ENCODE peak calls at places on chromosomes 5 and 9, in five cellular contexts. E, K, V, C and T are unnamed samples.

GRCh38 chr5:181205735-181206401 is 872 bp upstream of the TRIM7 start:
- DNase-seq in E (no peak), K (no peak), V (no peak), C (peak), T (no peak)

GRCh38 chr9:33024126-33024965 is 727 bp upstream of the DNAJA1 start:
- DNase-seq in E (no peak), K (no peak), V (peak), C (peak), T (peak)

GRCh38 chr5:79992891-79993290 is 1.8 kb upstream of the MTX3 start:
- DNase-seq in E (no peak), K (no peak), V (no peak), C (no peak), T (no peak)

GRCh38 chr5:158506648-158507047 is 593.1 kb downstream of the EBF1 start:
- DNase-seq in E (no peak), K (no peak), V (no peak), C (no peak), T (no peak)

GRCh38 chr9:130938652-130939404 is at the start of gene FIBCD1:
- DNase-seq in E (peak), K (peak), V (peak), C (peak), T (peak)

GRCh38 chr5:115858396-115858795 is 16.7 kb downstream of the AP3S1 start:
- DNase-seq in E (no peak), K (no peak), V (no peak), C (no peak), T (no peak)

GRCh38 chr9:131835132-131835910 is 95.4 kb upstream of the RAPGEF1 start:
- DNase-seq in E (no peak), K (no peak), V (no peak), C (no peak), T (no peak)

GRCh38 chr9:35470894-35471293 is 19.0 kb upstream of the RUSC2 start:
- DNase-seq in E (no peak), K (no peak), V (no peak), C (peak), T (no peak)

GRCh38 chr9:72856985-72857631 is 95.7 kb downstream of the ALDH1A1 start:
- DNase-seq in E (peak), K (no peak), V (no peak), C (peak), T (no peak)

GRCh38 chr9:111038336-111039202 is at the start of gene LPAR1:
- DNase-seq in E (peak), K (peak), V (peak), C (peak), T (no peak)

GRCh38 chr5:93452255-93452654 is 128.8 kb downstream of the NR2F1-AS1 start:
- DNase-seq in E (no peak), K (no peak), V (no peak), C (no peak), T (no peak)

GRCh38 chr5:146475190-146475801 is 28.2 kb downstream of the TCERG1 start:
- DNase-seq in E (peak), K (no peak), V (no peak), C (no peak), T (no peak)

GRCh38 chr9:114745108-114745848 is 60.6 kb downstream of the TNFSF15 start:
- DNase-seq in E (no peak), K (no peak), V (no peak), C (no peak), T (no peak)

GRCh38 chr9:112112941-112113399 is 62.1 kb downstream of the SUSD1 start:
- DNase-seq in E (no peak), K (peak), V (no peak), C (peak), T (no peak)

GRCh38 chr5:78634634-78635033 is 13.9 kb downstream of the LHFPL2 start:
- DNase-seq in E (no peak), K (no peak), V (no peak), C (no peak), T (no peak)

GRCh38 chr9:70257991-70258691 is 637 bp upstream of the SMC5 start:
- DNase-seq in E (peak), K (peak), V (no peak), C (peak), T (no peak)

GRCh38 chr9:131411719-131412681 is 18.1 kb downstream of the PRRC2B start:
- DNase-seq in E (no peak), K (no peak), V (no peak), C (no peak), T (no peak)

GRCh38 chr5:98179791-98180755 is 593.4 kb upstream of the RGMB start:
- DNase-seq in E (no peak), K (no peak), V (no peak), C (no peak), T (no peak)

GRCh38 chr5:657570-657969 is 35.6 kb downstream of the TPPP start:
- DNase-seq in E (no peak), K (no peak), V (no peak), C (peak), T (no peak)

GRCh38 chr9:132214027-132214622 is 52.3 kb downstream of the NTNG2 start:
- DNase-seq in E (peak), K (no peak), V (no peak), C (peak), T (no peak)

GRCh38 chr9:99044827-99045226 is 60.1 kb upstream of the TGFBR1 start:
- DNase-seq in E (no peak), K (no peak), V (no peak), C (no peak), T (no peak)

GRCh38 chr9:136570191-136570845 is 24.5 kb upstream of the NOTCH1 start:
- DNase-seq in E (no peak), K (no peak), V (no peak), C (no peak), T (no peak)

GRCh38 chr5:64269164-64269563 is 103.5 kb downstream of the RNF180 start:
- DNase-seq in E (no peak), K (no peak), V (no peak), C (no peak), T (no peak)

GRCh38 chr5:142961435-142962171 is 191.4 kb downstream of the ARHGAP26 start:
- DNase-seq in E (no peak), K (no peak), V (no peak), C (no peak), T (no peak)

GRCh38 chr9:93306081-93306480 is 122.1 kb downstream of the WNK2 start:
- DNase-seq in E (no peak), K (no peak), V (no peak), C (no peak), T (no peak)

GRCh38 chr5:179762079-179762780 is 29.6 kb downstream of the MAML1 start:
- DNase-seq in E (no peak), K (no peak), V (peak), C (no peak), T (peak)

GRCh38 chr5:5795074-5795779 is 372.8 kb downstream of the ICE1 start:
- DNase-seq in E (no peak), K (no peak), V (no peak), C (no peak), T (no peak)

GRCh38 chr9:112043423-112043822 is 131.7 kb downstream of the SUSD1 start:
- DNase-seq in E (no peak), K (no peak), V (no peak), C (no peak), T (no peak)

GRCh38 chr5:42595597-42595996 is 161.0 kb upstream of the CCDC152 start:
- DNase-seq in E (no peak), K (no peak), V (no peak), C (no peak), T (no peak)

GRCh38 chr5:39148983-39149534 is 70.3 kb downstream of the FYB1 start:
- DNase-seq in E (no peak), K (no peak), V (no peak), C (peak), T (no peak)

GRCh38 chr9:125706661-125707539 is at the start of gene MAPKAP1:
- DNase-seq in E (peak), K (peak), V (peak), C (peak), T (peak)

GRCh38 chr5:176844706-176845391 is 34.5 kb downstream of the UNC5A start:
- DNase-seq in E (no peak), K (no peak), V (no peak), C (peak), T (no peak)

GRCh38 chr5:96922452-96923244 is 13.2 kb upstream of the LNPEP start:
- DNase-seq in E (no peak), K (no peak), V (no peak), C (no peak), T (no peak)

GRCh38 chr5:86909896-86910295 is 292.2 kb downstream of the COX7C start:
- DNase-seq in E (no peak), K (no peak), V (no peak), C (peak), T (no peak)

GRCh38 chr5:175356428-175356827 is 87.6 kb downstream of the DRD1 start:
- DNase-seq in E (no peak), K (no peak), V (no peak), C (no peak), T (no peak)

GRCh38 chr5:34580983-34581382 is 75.1 kb upstream of the RAI14 start:
- DNase-seq in E (no peak), K (no peak), V (no peak), C (no peak), T (no peak)

GRCh38 chr5:90399251-90399650 is 10.3 kb downstream of the CETN3 start:
- DNase-seq in E (no peak), K (no peak), V (no peak), C (no peak), T (no peak)

GRCh38 chr5:149372932-149373331 is 6.2 kb downstream of the IL17B start:
- DNase-seq in E (no peak), K (no peak), V (no peak), C (no peak), T (no peak)

GRCh38 chr9:135561391-135562234 is at the start of gene PAEP:
- DNase-seq in E (no peak), K (no peak), V (no peak), C (no peak), T (no peak)

GRCh38 chr5:127561254-127561653 is 43.8 kb downstream of the PRRC1 start:
- DNase-seq in E (no peak), K (no peak), V (no peak), C (no peak), T (no peak)